ENCODE peak calls at places on chromosomes 2 and 18, in four cellular contexts. D is HepG2, Z is K562, K is SK-N-SH. W is an unnamed sample.

GRCh38 chr2:239482801-239483712 is 82.2 kb upstream of the HDAC4 start:
- DNase-seq in D (no peak), Z (no peak), K (no peak), W (no peak)

GRCh38 chr2:86194751-86195054 is 559 bp downstream of the IMMT start:
- DNase-seq in D (no peak), K (no peak), Z (no peak), W (no peak)

GRCh38 chr18:3454365-3455089 is 4.6 kb downstream of the TGIF1 start:
- DNase-seq in K (peak; percentile 51), Z (peak; percentile 61), D (peak; percentile 66), W (peak; percentile 72)

GRCh38 chr2:204129591-204130270 is 193.2 kb downstream of the ICOS start:
- DNase-seq in D (no peak), Z (no peak), K (no peak), W (no peak)

GRCh38 chr2:218474527-218474926 is 55.6 kb downstream of the VIL1 start:
- DNase-seq in K (no peak), Z (no peak), D (no peak), W (peak; percentile 33)

GRCh38 chr2:153059338-153060052 is 341.1 kb downstream of the ARL6IP6 start:
- DNase-seq in D (peak; percentile 56), Z (no peak), K (no peak), W (no peak)

GRCh38 chr2:173210270-173211196 is 134.9 kb downstream of the MAP3K20 start:
- DNase-seq in K (peak; percentile 70), Z (peak; percentile 70), D (peak; percentile 66), W (peak; percentile 97)

GRCh38 chr2:145186303-145186702 is 666.4 kb upstream of the ZEB2 start:
- DNase-seq in K (no peak), Z (no peak), D (no peak), W (peak; percentile 23)

GRCh38 chr18:32093106-32093511 is 1.4 kb downstream of the RNF138 start:
- DNase-seq in Z (no peak), K (no peak), D (peak; percentile 16), W (peak; percentile 58)

GRCh38 chr2:23092831-23093230 is 292.1 kb upstream of the KLHL29 start:
- DNase-seq in D (no peak), Z (no peak), K (no peak), W (peak; percentile 2)

GRCh38 chr2:191304939-191305875 is 60.0 kb downstream of the MYO1B start:
- DNase-seq in D (no peak), K (no peak), Z (no peak), W (peak; percentile 89)

GRCh38 chr2:180663016-180663471 is 317.4 kb upstream of the UBE2E3 start:
- DNase-seq in D (no peak), Z (no peak), K (no peak), W (no peak)

GRCh38 chr18:63162271-63163014 is 157.1 kb downstream of the BCL2 start:
- DNase-seq in D (no peak), Z (no peak), K (no peak), W (peak; percentile 27)

GRCh38 chr18:48861181-48861715 is 89.5 kb downstream of the SMAD7 start:
- DNase-seq in Z (no peak), K (no peak), D (no peak), W (no peak)

GRCh38 chr2:231781798-231782726 is 980 bp upstream of the PDE6D start:
- DNase-seq in K (no peak), Z (no peak), D (no peak), W (peak; percentile 42)

GRCh38 chr2:181686566-181687185 is 6.4 kb upstream of the NEUROD1 start:
- DNase-seq in D (no peak), K (no peak), Z (no peak), W (no peak)

GRCh38 chr2:110773470-110773921 is 41.1 kb downstream of the ACOXL start:
- DNase-seq in Z (no peak), D (peak; percentile 17), K (no peak), W (no peak)

GRCh38 chr2:234950730-234951385 is 959 bp upstream of the SH3BP4 start:
- DNase-seq in K (no peak), Z (no peak), D (no peak), W (peak; percentile 64)

GRCh38 chr2:136502660-136503059 is 262.7 kb upstream of the THSD7B start:
- DNase-seq in Z (no peak), K (no peak), D (no peak), W (no peak)

GRCh38 chr2:23312996-23313606 is 71.9 kb upstream of the KLHL29 start:
- DNase-seq in K (peak; percentile 66), Z (peak; percentile 74), D (no peak), W (no peak)

GRCh38 chr2:7118606-7119503 is 201.6 kb downstream of the RNF144A start:
- DNase-seq in D (no peak), K (peak; percentile 73), Z (no peak), W (peak; percentile 13)

GRCh38 chr2:181642071-181642470 is 14.8 kb downstream of the CERKL start:
- DNase-seq in K (no peak), Z (no peak), D (no peak), W (no peak)

GRCh38 chr2:147631294-147631693 is 213.5 kb upstream of the ACVR2A start:
- DNase-seq in Z (no peak), K (no peak), D (no peak), W (no peak)

GRCh38 chr18:31206787-31207381 is 44.2 kb upstream of the DSC1 start:
- DNase-seq in Z (peak; percentile 27), D (peak; percentile 86), K (peak; percentile 2), W (peak; percentile 23)

GRCh38 chr2:141942006-141942789 is 188.6 kb downstream of the LRP1B start:
- DNase-seq in D (no peak), Z (no peak), K (no peak), W (no peak)

GRCh38 chr18:76801567-76802505 is 20.5 kb upstream of the ZNF236 start:
- DNase-seq in D (peak; percentile 24), Z (peak; percentile 74), K (peak; percentile 91), W (peak; percentile 35)

GRCh38 chr2:46329340-46329739 is 32.1 kb downstream of the EPAS1 start:
- DNase-seq in D (no peak), K (no peak), Z (no peak), W (no peak)
- TF ChIP-seq MXI1 in D (no peak), K (no peak), Z (no peak), W (no peak)

DNA sequence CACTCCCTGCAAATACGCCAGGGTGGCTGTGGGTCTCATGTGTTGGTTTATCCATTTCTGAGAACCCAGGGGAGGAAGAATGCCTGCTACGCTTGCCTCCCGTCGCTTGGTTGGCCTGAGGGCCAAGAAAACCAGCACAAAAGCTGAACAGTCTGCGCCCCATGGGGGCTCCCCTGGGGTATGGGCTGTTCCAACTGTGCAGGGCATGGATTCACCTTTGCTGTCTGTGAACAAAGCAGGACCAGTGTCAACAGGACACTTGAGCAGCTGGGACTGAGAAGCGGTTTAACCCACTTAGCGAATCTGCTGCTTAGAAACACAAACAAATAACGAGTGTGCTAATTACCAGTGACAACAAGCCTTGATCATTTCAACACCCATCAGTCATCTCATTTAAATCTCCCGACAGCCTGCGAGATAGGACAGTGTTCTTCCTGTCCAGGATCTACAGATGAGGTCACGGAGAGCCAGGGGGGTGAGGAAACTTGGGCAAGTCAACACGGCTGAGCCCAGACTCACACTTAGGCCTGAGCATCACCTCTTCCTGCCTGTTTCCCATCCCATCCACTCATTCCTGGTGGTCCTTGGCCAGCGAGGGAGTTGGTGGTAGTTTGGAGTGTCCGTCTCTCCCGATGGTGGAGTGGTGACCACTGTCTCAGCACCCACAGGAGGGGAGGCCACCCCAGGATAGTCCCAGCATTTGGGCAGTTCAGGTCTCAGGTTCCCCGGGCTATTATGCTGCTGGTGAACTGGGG is 111.6 kb upstream of the HAAO start:
- DNase-seq in Z (no peak), D (no peak), K (peak; percentile 40), W (no peak)
- TF ChIP-seq MXI1 in Z (no peak), D (no peak), K (no peak), W (no peak)

DNA sequence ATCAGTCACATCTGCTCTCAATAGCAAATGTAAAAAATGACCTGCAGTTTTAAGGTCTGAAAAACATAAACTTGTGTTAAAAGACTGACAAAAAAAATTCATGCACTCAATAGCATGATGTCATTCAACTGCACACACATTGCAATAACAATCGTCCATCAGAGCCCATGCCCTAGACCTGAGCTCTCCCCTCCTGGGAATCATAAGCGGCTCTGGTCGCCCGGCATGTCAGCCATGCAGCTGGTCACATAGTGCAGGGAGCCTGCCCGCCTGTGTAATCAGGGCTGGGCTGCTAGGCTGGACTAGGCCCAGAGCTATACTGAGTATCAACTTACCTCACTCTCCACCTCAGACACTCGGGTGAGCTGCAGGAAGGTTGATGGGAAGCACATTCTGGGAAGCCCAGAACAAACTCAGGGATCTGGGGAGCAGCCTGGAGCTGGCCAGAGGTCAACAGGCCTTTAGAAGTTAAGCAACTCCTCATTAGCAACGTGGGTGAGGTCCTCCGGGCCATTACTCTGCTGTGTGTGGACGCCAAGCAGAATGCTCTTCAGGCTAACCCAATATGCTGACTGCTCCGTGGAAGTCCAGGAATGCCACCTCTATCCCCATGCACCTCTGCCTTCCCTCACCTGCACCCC is 165.5 kb downstream of the TTC32 start:
- DNase-seq in Z (no peak), K (no peak), D (no peak), W (peak; percentile 68)
- TF ChIP-seq MXI1 in Z (no peak), K (no peak), D (no peak), W (no peak)

GRCh38 chr18:49892148-49892924 is 79.0 kb upstream of the ACAA2 start:
- DNase-seq in Z (no peak), D (peak; percentile 39), K (no peak), W (peak; percentile 20)
- TF ChIP-seq MXI1 in Z (no peak), D (no peak), K (no peak), W (no peak)

GRCh38 chr2:101779190-101779589 is 81.7 kb downstream of the MAP4K4 start:
- DNase-seq in D (no peak), K (no peak), Z (no peak), W (no peak)

GRCh38 chr2:101775636-101776035 is 78.1 kb downstream of the MAP4K4 start:
- DNase-seq in Z (no peak), D (no peak), K (no peak), W (no peak)

GRCh38 chr2:101778102-101778501 is 80.6 kb downstream of the MAP4K4 start:
- DNase-seq in K (no peak), Z (no peak), D (no peak), W (no peak)

GRCh38 chr2:101776172-101777043 is 78.9 kb downstream of the MAP4K4 start:
- DNase-seq in K (no peak), Z (peak; percentile 39), D (peak; percentile 30), W (no peak)

DNA sequence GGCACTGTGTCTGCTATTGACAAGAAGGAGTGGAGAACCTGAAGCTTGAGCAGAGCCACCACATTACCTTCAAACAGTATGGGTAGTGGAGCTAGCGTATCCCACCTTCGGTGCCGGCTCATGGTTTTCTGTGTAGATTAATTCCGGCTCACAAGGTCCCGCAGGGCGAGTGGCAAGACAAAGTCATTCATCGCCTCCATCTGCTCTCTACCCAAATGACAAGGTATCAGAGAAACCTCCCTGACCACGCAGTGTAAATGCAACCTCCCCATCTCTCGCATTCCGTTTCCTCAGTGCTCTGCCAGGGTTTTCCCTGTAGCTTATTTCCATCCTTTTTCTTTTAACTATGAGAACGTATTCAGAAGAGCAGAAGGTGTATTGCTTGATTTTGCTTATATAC is 79.8 kb downstream of the MAP4K4 start:
- DNase-seq in D (no peak), K (no peak), Z (no peak), W (no peak)
- TF ChIP-seq MXI1 in D (no peak), K (no peak), Z (no peak), W (no peak)

W was measured in IMR-90.